ENCODE peak calls at places on chromosomes 6 and 20, in four cellular contexts. X is activated T-helper 9 cell treated with anti-CD3 and anti-CD28 coated beads, Interleukin-2, amount 50 U/mL, for 16 hours; Y is neuronal stem cell; Z is Right ventricle myocardium inferior. Q is an unnamed sample.

GRCh38 chr6:101730954-101731353 is 337.4 kb downstream of the GRIK2 start:
- DNase-seq in Y (no peak), X (no peak), Z (no peak), Q (peak)

GRCh38 chr6:130020892-130021483 is 2.6 kb downstream of the L3MBTL3 start:
- DNase-seq in Y (peak), X (peak), Z (peak), Q (peak)

GRCh38 chr6:70166088-70166958 is 136.6 kb downstream of the COL9A1 start:
- DNase-seq in Z (no peak), Y (peak), X (no peak), Q (peak)

GRCh38 chr6:13272131-13273046 is 55.9 kb downstream of the TBC1D7 start:
- DNase-seq in Y (no peak), Z (peak), X (no peak), Q (no peak)

GRCh38 chr6:35481215-35481614 is 13.0 kb downstream of the RPL10A start:
- DNase-seq in X (no peak), Z (no peak), Y (no peak), Q (no peak)

GRCh38 chr6:89162047-89162371 is 16.2 kb downstream of the PM20D2 start:
- DNase-seq in Y (no peak), Z (no peak), X (no peak), Q (peak)

GRCh38 chr6:139820191-139820590 is 445.7 kb upstream of the CITED2 start:
- DNase-seq in X (no peak), Z (no peak), Y (no peak), Q (peak)

GRCh38 chr6:24910850-24911712 is 24.7 kb downstream of the RIPOR2 start:
- DNase-seq in Z (peak), Y (peak), X (peak), Q (peak)

GRCh38 chr6:105892577-105893262 is 193.4 kb upstream of the PRDM1 start:
- DNase-seq in Y (no peak), Z (no peak), X (no peak), Q (no peak)

GRCh38 chr20:38673731-38674177 is 50.5 kb upstream of the SLC32A1 start:
- DNase-seq in X (no peak), Y (no peak), Z (no peak), Q (peak)

GRCh38 chr6:42963179-42963854 is 2.8 kb downstream of the GNMT start:
- DNase-seq in X (no peak), Y (no peak), Z (no peak), Q (no peak)

GRCh38 chr20:15682690-15683089 is 890.6 kb downstream of the KIF16B start:
- DNase-seq in Z (no peak), X (no peak), Y (no peak), Q (peak)

GRCh38 chr6:22892452-22892851 is 323.1 kb downstream of the HDGFL1 start:
- DNase-seq in Y (no peak), Z (no peak), X (no peak), Q (peak)

GRCh38 chr6:111951439-111952140 is 78.3 kb upstream of the FYN start:
- DNase-seq in Z (peak), X (no peak), Y (no peak), Q (no peak)

GRCh38 chr6:100378576-100378975 is 86.1 kb downstream of the SIM1 start:
- DNase-seq in X (no peak), Y (no peak), Z (no peak), Q (no peak)

GRCh38 chr6:1235825-1236224 is 76.1 kb upstream of the FOXQ1 start:
- DNase-seq in Z (no peak), Y (no peak), X (no peak), Q (no peak)

GRCh38 chr20:19433371-19434316 is 221.2 kb downstream of the SLC24A3 start:
- DNase-seq in Z (no peak), X (no peak), Y (no peak), Q (peak)

GRCh38 chr6:136753624-136754023 is 38.7 kb downstream of the MAP3K5 start:
- DNase-seq in Y (no peak), Z (no peak), X (peak), Q (no peak)

GRCh38 chr6:108766886-108767285 is 81.3 kb upstream of the ARMC2 start:
- DNase-seq in Z (no peak), X (no peak), Y (no peak), Q (no peak)

GRCh38 chr20:63911171-63911570 is 16.2 kb downstream of the DNAJC5 start:
- DNase-seq in X (no peak), Y (no peak), Z (no peak), Q (peak)

GRCh38 chr6:151024597-151024996 is 159.1 kb downstream of the MTHFD1L start:
- DNase-seq in Z (no peak), X (no peak), Y (no peak), Q (no peak)

GRCh38 chr6:4581468-4582420 is 194.5 kb upstream of the CDYL start:
- DNase-seq in X (no peak), Y (no peak), Z (no peak), Q (peak)

GRCh38 chr6:112691289-112691688 is 344.2 kb downstream of the RFPL4B start:
- DNase-seq in Z (no peak), Y (no peak), X (no peak), Q (peak)

GRCh38 chr6:43142101-43142500 is 29.0 kb upstream of the SRF start:
- DNase-seq in Z (no peak), Y (no peak), X (no peak), Q (no peak)

GRCh38 chr20:32416206-32416605 is 58.1 kb downstream of the ASXL1 start:
- DNase-seq in Y (no peak), X (no peak), Z (no peak), Q (no peak)

GRCh38 chr6:18388942-18389341 is 1.8 kb downstream of the RNF144B start:
- DNase-seq in X (no peak), Y (no peak), Z (no peak), Q (peak)

GRCh38 chr6:5645275-5645674 is 361.4 kb downstream of the NRN1 start:
- DNase-seq in X (no peak), Y (no peak), Z (no peak), Q (no peak)

GRCh38 chr6:34465551-34466241 is at the start of gene PACSIN1:
- DNase-seq in Z (no peak), X (no peak), Y (peak), Q (no peak)

GRCh38 chr20:49982346-49983122 is at the start of gene SNAI1:
- DNase-seq in Y (peak), Z (peak), X (peak), Q (peak)

GRCh38 chr20:47396762-47397476 is 40.4 kb upstream of the ZMYND8 start:
- DNase-seq in Z (no peak), Y (no peak), X (no peak), Q (peak)

GRCh38 chr20:62850333-62850974 is 11.2 kb downstream of the TCFL5 start:
- DNase-seq in Y (no peak), Z (no peak), X (no peak), Q (no peak)

GRCh38 chr6:41597246-41598000 is 40.8 kb upstream of the MDFI start:
- DNase-seq in Z (no peak), Y (no peak), X (no peak), Q (no peak)